ENCODE peak calls at places on chromosomes 16 and 17, in six cellular contexts. One of them, this sample, is unnamed.

GRCh38 chr16:53982631-53983042 is 278.7 kb downstream of the FTO start:
- DNase-seq in naive thymus-derived CD4-positive, alpha-beta T cell: no peak
- DNase-seq in KG1: no peak
- DNase-seq in T-helper 2 cell: no peak
- DNase-seq in NCI-H1105: no peak
- DNase-seq in neuronal stem cell: no peak
- DNase-seq in this sample: no peak

GRCh38 chr17:18185391-18185790 is 1.8 kb downstream of the ALKBH5 start:
- DNase-seq in naive thymus-derived CD4-positive, alpha-beta T cell: no peak
- DNase-seq in KG1: no peak
- DNase-seq in T-helper 2 cell: no peak
- DNase-seq in NCI-H1105: no peak
- DNase-seq in neuronal stem cell: no peak
- DNase-seq in this sample: peak; percentile 27

GRCh38 chr16:85462405-85463227 is 150.5 kb upstream of the GSE1 start:
- DNase-seq in naive thymus-derived CD4-positive, alpha-beta T cell: no peak
- DNase-seq in KG1: no peak
- DNase-seq in T-helper 2 cell: no peak
- DNase-seq in NCI-H1105: peak; percentile 58
- DNase-seq in neuronal stem cell: peak; percentile 49
- DNase-seq in this sample: peak; percentile 39

GRCh38 chr16:52535076-52535475 is 11.9 kb downstream of the TOX3 start:
- DNase-seq in naive thymus-derived CD4-positive, alpha-beta T cell: no peak
- DNase-seq in KG1: no peak
- DNase-seq in T-helper 2 cell: no peak
- DNase-seq in NCI-H1105: no peak
- DNase-seq in neuronal stem cell: no peak
- DNase-seq in this sample: no peak

GRCh38 chr16:79081292-79082066 is 519.1 kb downstream of the MAF start:
- DNase-seq in naive thymus-derived CD4-positive, alpha-beta T cell: no peak
- DNase-seq in KG1: no peak
- DNase-seq in T-helper 2 cell: no peak
- DNase-seq in NCI-H1105: no peak
- DNase-seq in neuronal stem cell: no peak
- DNase-seq in this sample: no peak

GRCh38 chr17:81253358-81254131 is 14.4 kb downstream of the NDUFAF8 start:
- DNase-seq in naive thymus-derived CD4-positive, alpha-beta T cell: peak; percentile 34
- DNase-seq in KG1: no peak
- DNase-seq in T-helper 2 cell: peak; percentile 46
- DNase-seq in NCI-H1105: no peak
- DNase-seq in neuronal stem cell: no peak
- DNase-seq in this sample: peak; percentile 56

GRCh38 chr16:62954144-62955032 is 918.1 kb upstream of the CDH8 start:
- DNase-seq in naive thymus-derived CD4-positive, alpha-beta T cell: no peak
- DNase-seq in KG1: no peak
- DNase-seq in T-helper 2 cell: no peak
- DNase-seq in NCI-H1105: no peak
- DNase-seq in neuronal stem cell: peak; percentile 40
- DNase-seq in this sample: no peak

GRCh38 chr16:54331241-54332002 is 44.8 kb upstream of the IRX3 start:
- DNase-seq in naive thymus-derived CD4-positive, alpha-beta T cell: no peak
- DNase-seq in KG1: no peak
- DNase-seq in T-helper 2 cell: no peak
- DNase-seq in NCI-H1105: no peak
- DNase-seq in neuronal stem cell: peak; percentile 12
- DNase-seq in this sample: no peak

GRCh38 chr17:78655251-78655940 is 78.2 kb upstream of the DNAH17 start:
- DNase-seq in naive thymus-derived CD4-positive, alpha-beta T cell: no peak
- DNase-seq in KG1: no peak
- DNase-seq in T-helper 2 cell: no peak
- DNase-seq in NCI-H1105: no peak
- DNase-seq in neuronal stem cell: no peak
- DNase-seq in this sample: no peak

GRCh38 chr17:78034429-78035091 is 76.1 kb downstream of the TNRC6C start:
- DNase-seq in naive thymus-derived CD4-positive, alpha-beta T cell: no peak
- DNase-seq in KG1: no peak
- DNase-seq in T-helper 2 cell: no peak
- DNase-seq in NCI-H1105: no peak
- DNase-seq in neuronal stem cell: no peak
- DNase-seq in this sample: peak; percentile 64

GRCh38 chr17:73770115-73770848 is 126.0 kb upstream of the SDK2 start:
- DNase-seq in naive thymus-derived CD4-positive, alpha-beta T cell: no peak
- DNase-seq in KG1: no peak
- DNase-seq in T-helper 2 cell: no peak
- DNase-seq in NCI-H1105: peak; percentile 23
- DNase-seq in neuronal stem cell: no peak
- DNase-seq in this sample: peak; percentile 96

GRCh38 chr16:81770008-81770407 is 9.1 kb upstream of the PLCG2 start:
- DNase-seq in naive thymus-derived CD4-positive, alpha-beta T cell: no peak
- DNase-seq in KG1: no peak
- DNase-seq in T-helper 2 cell: no peak
- DNase-seq in NCI-H1105: no peak
- DNase-seq in neuronal stem cell: no peak
- DNase-seq in this sample: no peak

GRCh38 chr17:78779848-78780247 is 2.2 kb downstream of the CYTH1 start:
- DNase-seq in naive thymus-derived CD4-positive, alpha-beta T cell: no peak
- DNase-seq in KG1: no peak
- DNase-seq in T-helper 2 cell: peak; percentile 52
- DNase-seq in NCI-H1105: no peak
- DNase-seq in neuronal stem cell: no peak
- DNase-seq in this sample: no peak

GRCh38 chr17:2122641-2123302 is 67.9 kb downstream of the HIC1 start:
- DNase-seq in naive thymus-derived CD4-positive, alpha-beta T cell: peak; percentile 9
- DNase-seq in KG1: no peak
- DNase-seq in T-helper 2 cell: no peak
- DNase-seq in NCI-H1105: no peak
- DNase-seq in neuronal stem cell: no peak
- DNase-seq in this sample: no peak

GRCh38 chr16:80788016-80788415 is 16.4 kb downstream of the CDYL2 start:
- DNase-seq in naive thymus-derived CD4-positive, alpha-beta T cell: no peak
- DNase-seq in KG1: no peak
- DNase-seq in T-helper 2 cell: no peak
- DNase-seq in NCI-H1105: no peak
- DNase-seq in neuronal stem cell: no peak
- DNase-seq in this sample: no peak

GRCh38 chr17:49916854-49917515 is 52.0 kb upstream of the DLX4 start:
- DNase-seq in naive thymus-derived CD4-positive, alpha-beta T cell: no peak
- DNase-seq in KG1: no peak
- DNase-seq in T-helper 2 cell: no peak
- DNase-seq in NCI-H1105: no peak
- DNase-seq in neuronal stem cell: no peak
- DNase-seq in this sample: no peak

GRCh38 chr17:31919802-31920525 is 16.8 kb upstream of the SUZ12 start:
- DNase-seq in naive thymus-derived CD4-positive, alpha-beta T cell: no peak
- DNase-seq in KG1: no peak
- DNase-seq in T-helper 2 cell: no peak
- DNase-seq in NCI-H1105: no peak
- DNase-seq in neuronal stem cell: no peak
- DNase-seq in this sample: peak; percentile 63

GRCh38 chr16:52293209-52293608 is 253.7 kb downstream of the TOX3 start:
- DNase-seq in naive thymus-derived CD4-positive, alpha-beta T cell: no peak
- DNase-seq in KG1: no peak
- DNase-seq in T-helper 2 cell: no peak
- DNase-seq in NCI-H1105: no peak
- DNase-seq in neuronal stem cell: no peak
- DNase-seq in this sample: no peak

GRCh38 chr16:55036371-55036821 is 105.7 kb downstream of the IRX5 start:
- DNase-seq in naive thymus-derived CD4-positive, alpha-beta T cell: no peak
- DNase-seq in KG1: no peak
- DNase-seq in T-helper 2 cell: no peak
- DNase-seq in NCI-H1105: no peak
- DNase-seq in neuronal stem cell: no peak
- DNase-seq in this sample: no peak

GRCh38 chr16:27208809-27209208 is 5.5 kb downstream of the KDM8 start:
- DNase-seq in naive thymus-derived CD4-positive, alpha-beta T cell: no peak
- DNase-seq in KG1: no peak
- DNase-seq in T-helper 2 cell: no peak
- DNase-seq in NCI-H1105: no peak
- DNase-seq in neuronal stem cell: no peak
- DNase-seq in this sample: no peak

GRCh38 chr17:72102366-72102765 is 18.5 kb upstream of the SOX9 start:
- DNase-seq in naive thymus-derived CD4-positive, alpha-beta T cell: no peak
- DNase-seq in KG1: no peak
- DNase-seq in T-helper 2 cell: no peak
- DNase-seq in NCI-H1105: no peak
- DNase-seq in neuronal stem cell: no peak
- DNase-seq in this sample: no peak

GRCh38 chr17:67434061-67434525 is 57.0 kb downstream of the PITPNC1 start:
- DNase-seq in naive thymus-derived CD4-positive, alpha-beta T cell: no peak
- DNase-seq in KG1: peak; percentile 86
- DNase-seq in T-helper 2 cell: peak; percentile 27
- DNase-seq in NCI-H1105: no peak
- DNase-seq in neuronal stem cell: no peak
- DNase-seq in this sample: no peak

GRCh38 chr16:53172517-53172916 is 117.7 kb downstream of the CHD9 start:
- DNase-seq in naive thymus-derived CD4-positive, alpha-beta T cell: no peak
- DNase-seq in KG1: no peak
- DNase-seq in T-helper 2 cell: no peak
- DNase-seq in NCI-H1105: no peak
- DNase-seq in neuronal stem cell: no peak
- DNase-seq in this sample: no peak

GRCh38 chr17:75131278-75132017 is at the start of gene NT5C:
- DNase-seq in naive thymus-derived CD4-positive, alpha-beta T cell: peak; percentile 51
- DNase-seq in KG1: peak; percentile 80
- DNase-seq in T-helper 2 cell: peak; percentile 36
- DNase-seq in NCI-H1105: peak; percentile 70
- DNase-seq in neuronal stem cell: peak; percentile 82
- DNase-seq in this sample: peak; percentile 91

GRCh38 chr17:75168998-75169397 is 13.8 kb downstream of the SUMO2 start:
- DNase-seq in naive thymus-derived CD4-positive, alpha-beta T cell: no peak
- DNase-seq in KG1: no peak
- DNase-seq in T-helper 2 cell: no peak
- DNase-seq in NCI-H1105: no peak
- DNase-seq in neuronal stem cell: no peak
- DNase-seq in this sample: no peak

GRCh38 chr17:3986939-3987335 is 22.7 kb upstream of the ATP2A3 start:
- DNase-seq in naive thymus-derived CD4-positive, alpha-beta T cell: no peak
- DNase-seq in KG1: no peak
- DNase-seq in T-helper 2 cell: no peak
- DNase-seq in NCI-H1105: no peak
- DNase-seq in neuronal stem cell: no peak
- DNase-seq in this sample: no peak

GRCh38 chr17:20145567-20145966 is 136.4 kb downstream of the SPECC1 start:
- DNase-seq in naive thymus-derived CD4-positive, alpha-beta T cell: no peak
- DNase-seq in KG1: no peak
- DNase-seq in T-helper 2 cell: no peak
- DNase-seq in NCI-H1105: no peak
- DNase-seq in neuronal stem cell: no peak
- DNase-seq in this sample: no peak

GRCh38 chr17:64056269-64057005 is 36.0 kb upstream of the ICAM2 start:
- DNase-seq in naive thymus-derived CD4-positive, alpha-beta T cell: no peak
- DNase-seq in KG1: no peak
- DNase-seq in T-helper 2 cell: no peak
- DNase-seq in NCI-H1105: no peak
- DNase-seq in neuronal stem cell: no peak
- DNase-seq in this sample: no peak

GRCh38 chr17:56994009-56994792 is 16.3 kb downstream of the SCPEP1 start:
- DNase-seq in naive thymus-derived CD4-positive, alpha-beta T cell: no peak
- DNase-seq in KG1: no peak
- DNase-seq in T-helper 2 cell: no peak
- DNase-seq in NCI-H1105: no peak
- DNase-seq in neuronal stem cell: no peak
- DNase-seq in this sample: no peak

GRCh38 chr17:75240394-75241142 is 20.8 kb downstream of the GGA3 start:
- DNase-seq in naive thymus-derived CD4-positive, alpha-beta T cell: no peak
- DNase-seq in KG1: peak; percentile 12
- DNase-seq in T-helper 2 cell: peak; percentile 16
- DNase-seq in NCI-H1105: peak; percentile 83
- DNase-seq in neuronal stem cell: peak; percentile 63
- DNase-seq in this sample: peak; percentile 59

This sample was measured in Daoy.